ENCODE peak calls at places on chromosomes 7 and 10, in five cellular contexts. X is AG08396, J is neuronal stem cell, Y is non-pigmented ciliary epithelial cell, C is nephron progenitor cell. T is an unnamed sample.

GRCh38 chr7:155752756-155753445 is 59.4 kb downstream of the SHH start:
- DNase-seq in X (no peak), J (no peak), Y (no peak), C (no peak), T (no peak)

GRCh38 chr10:91521444-91521843 is 111.3 kb downstream of the HECTD2 start:
- DNase-seq in X (no peak), J (no peak), Y (no peak), C (no peak), T (no peak)

GRCh38 chr7:54189330-54189729 is 352.8 kb upstream of the VSTM2A start:
- DNase-seq in X (no peak), J (no peak), Y (no peak), C (no peak), T (no peak)

GRCh38 chr7:55554055-55554454 is 18.2 kb downstream of the VOPP1 start:
- DNase-seq in X (no peak), J (no peak), Y (no peak), C (no peak), T (no peak)

GRCh38 chr7:7698930-7699329 is 19.5 kb downstream of the RPA3 start:
- DNase-seq in X (no peak), J (no peak), Y (no peak), C (no peak), T (no peak)

GRCh38 chr10:75499556-75499955 is 68.1 kb downstream of the LRMDA start:
- DNase-seq in X (no peak), J (no peak), Y (no peak), C (no peak), T (no peak)

GRCh38 chr7:20435305-20435704 is 104.6 kb downstream of the ITGB8 start:
- DNase-seq in X (no peak), J (no peak), Y (peak; percentile 1), C (no peak), T (no peak)

GRCh38 chr10:98815039-98815660 is 368.4 kb upstream of the HPS1 start:
- DNase-seq in X (no peak), J (no peak), Y (no peak), C (no peak), T (no peak)

GRCh38 chr7:139995034-139995915 is 67.5 kb downstream of the PARP12 start:
- DNase-seq in X (peak; percentile 63), J (no peak), Y (no peak), C (no peak), T (no peak)

GRCh38 chr7:112116894-112117293 is 89.3 kb downstream of the DOCK4 start:
- DNase-seq in X (no peak), J (no peak), Y (no peak), C (no peak), T (no peak)

GRCh38 chr7:129853661-129854268 is 99.0 kb downstream of the UBE2H start:
- DNase-seq in X (no peak), J (no peak), Y (no peak), C (no peak), T (no peak)

GRCh38 chr7:158206341-158206740 is 381.3 kb downstream of the PTPRN2 start:
- DNase-seq in X (no peak), J (no peak), Y (no peak), C (no peak), T (no peak)

GRCh38 chr7:76333388-76334101 is 25.2 kb downstream of the YWHAG start:
- DNase-seq in X (no peak), J (no peak), Y (no peak), C (peak; percentile 15), T (no peak)

GRCh38 chr7:55569269-55569663 is 3.0 kb downstream of the VOPP1 start:
- DNase-seq in X (no peak), J (no peak), Y (no peak), C (no peak), T (no peak)

GRCh38 chr7:128993419-128993818 is 55.7 kb downstream of the IRF5 start:
- DNase-seq in X (no peak), J (no peak), Y (no peak), C (no peak), T (no peak)

GRCh38 chr10:74733612-74734011 is 92.8 kb upstream of the KAT6B start:
- DNase-seq in X (no peak), J (no peak), Y (no peak), C (no peak), T (no peak)

GRCh38 chr10:63110940-63111339 is 22.2 kb upstream of the NRBF2 start:
- DNase-seq in X (no peak), J (no peak), Y (no peak), C (no peak), T (no peak)

GRCh38 chr7:7992502-7992901 is 23.9 kb downstream of the GLCCI1 start:
- DNase-seq in X (no peak), J (no peak), Y (no peak), C (no peak), T (no peak)

GRCh38 chr7:55499591-55499990 is 72.7 kb downstream of the VOPP1 start:
- DNase-seq in X (no peak), J (no peak), Y (no peak), C (no peak), T (no peak)

GRCh38 chr7:44060091-44060947 is 5.0 kb downstream of the PGAM2 start:
- DNase-seq in X (no peak), J (no peak), Y (no peak), C (no peak), T (no peak)

GRCh38 chr7:4906682-4907081 is 23.2 kb upstream of the RADIL start:
- DNase-seq in X (no peak), J (no peak), Y (no peak), C (no peak), T (no peak)

GRCh38 chr10:118033905-118034304 is 12.8 kb downstream of the RAB11FIP2 start:
- DNase-seq in X (no peak), J (no peak), Y (no peak), C (no peak), T (no peak)

GRCh38 chr7:99531354-99531765 is 20.6 kb downstream of the FAM200A start:
- DNase-seq in X (no peak), J (no peak), Y (no peak), C (no peak), T (no peak)

GRCh38 chr7:13852281-13852968 is 137.0 kb downstream of the ETV1 start:
- DNase-seq in X (no peak), J (no peak), Y (no peak), C (no peak), T (no peak)

GRCh38 chr10:76020629-76021028 is 589.2 kb downstream of the LRMDA start:
- DNase-seq in X (no peak), J (no peak), Y (no peak), C (no peak), T (no peak)

GRCh38 chr7:88111136-88111748 is 108.6 kb downstream of the SRI start:
- DNase-seq in X (peak; percentile 14), J (peak; percentile 12), Y (peak; percentile 8), C (no peak), T (no peak)

GRCh38 chr10:97071491-97071890 is 114.3 kb downstream of the SLIT1 start:
- DNase-seq in X (no peak), J (no peak), Y (no peak), C (no peak), T (no peak)

GRCh38 chr7:34208878-34209621 is 303.7 kb downstream of the BMPER start:
- DNase-seq in X (no peak), J (no peak), Y (no peak), C (no peak), T (no peak)

GRCh38 chr10:86693721-86694369 is 25.5 kb downstream of the LDB3 start:
- DNase-seq in X (peak; percentile 72), J (no peak), Y (no peak), C (peak; percentile 65), T (peak; percentile 56)

GRCh38 chr7:149126662-149127321 is 668 bp upstream of the ZNF425 start:
- DNase-seq in X (peak; percentile 68), J (no peak), Y (no peak), C (peak; percentile 52), T (peak; percentile 78)

GRCh38 chr7:70093496-70093895 is 495.2 kb downstream of the AUTS2 start:
- DNase-seq in X (no peak), J (no peak), Y (no peak), C (no peak), T (no peak)

GRCh38 chr7:158847451-158847866 is 8.9 kb upstream of the DYNC2I1 start:
- DNase-seq in X (no peak), J (no peak), Y (no peak), C (no peak), T (peak; percentile 33)

GRCh38 chr10:8193546-8193945 is 139.1 kb downstream of the GATA3 start:
- DNase-seq in X (no peak), J (no peak), Y (no peak), C (no peak), T (no peak)

GRCh38 chr7:98105942-98106544 is 619 bp upstream of the LMTK2 start:
- DNase-seq in X (no peak), J (no peak), Y (no peak), C (no peak), T (peak; percentile 47)

GRCh38 chr7:36192050-36192824 is 39.2 kb downstream of the EEPD1 start:
- DNase-seq in X (peak; percentile 59), J (no peak), Y (no peak), C (no peak), T (no peak)

GRCh38 chr10:60353519-60354258 is 36.0 kb downstream of the ANK3 start:
- DNase-seq in X (no peak), J (no peak), Y (no peak), C (peak; percentile 15), T (no peak)

GRCh38 chr7:46534593-46535271 is 613.7 kb upstream of the IGFBP3 start:
- DNase-seq in X (no peak), J (peak; percentile 26), Y (peak; percentile 78), C (peak; percentile 23), T (no peak)

GRCh38 chr7:149669121-149669818 is 104.1 kb downstream of the ZNF467 start:
- DNase-seq in X (no peak), J (no peak), Y (no peak), C (no peak), T (peak; percentile 58)

GRCh38 chr10:45470098-45471012 is 96.3 kb downstream of the ALOX5 start:
- DNase-seq in X (peak; percentile 50), J (no peak), Y (peak; percentile 54), C (no peak), T (peak; percentile 78)

GRCh38 chr10:129523031-129523722 is 56.1 kb downstream of the MGMT start:
- DNase-seq in X (no peak), J (no peak), Y (no peak), C (no peak), T (no peak)